ENCODE peak calls at places on chromosomes 3 and 15, in nine cellular contexts. K is SK-MEL-5, W is NCI-H460, B is heart left ventricle, N is Kasumi-1, C is mesendoderm, F is ovary, J is NCI-H1694, X is nephron progenitor cell. E is an unnamed sample.

GRCh38 chr3:156024904-156025303 is 95.5 kb upstream of the KCNAB1 start:
- DNase-seq in K (peak), W (no peak), B (no peak), N (no peak), C (peak), F (no peak), J (no peak), X (no peak), E (peak)

GRCh38 chr3:115146032-115146417 is 1.1 kb downstream of the ZBTB20 start:
- DNase-seq in K (peak), W (peak), B (no peak), N (peak), C (peak), F (no peak), J (peak), X (peak), E (peak)

GRCh38 chr3:15520804-15521572 is 518 bp downstream of the COLQ start:
- DNase-seq in K (no peak), W (no peak), B (no peak), N (peak), C (peak), F (no peak), J (no peak), X (no peak), E (no peak)

GRCh38 chr3:17217588-17217987 is 332.8 kb downstream of the PLCL2 start:
- DNase-seq in K (no peak), W (no peak), B (no peak), N (no peak), C (no peak), F (no peak), J (no peak), X (no peak), E (no peak)

GRCh38 chr3:52203701-52204100 is 5.7 kb downstream of the ALAS1 start:
- DNase-seq in K (no peak), W (no peak), B (no peak), N (no peak), C (no peak), F (no peak), J (no peak), X (no peak), E (no peak)

GRCh38 chr15:76064375-76064774 is 4.6 kb downstream of the TMEM266 start:
- DNase-seq in K (no peak), W (no peak), B (no peak), N (no peak), C (no peak), F (no peak), J (no peak), X (no peak), E (no peak)

GRCh38 chr3:79926522-79926921 is 158.7 kb upstream of the ROBO1 start:
- DNase-seq in K (no peak), W (no peak), B (no peak), N (no peak), C (no peak), F (no peak), J (no peak), X (no peak), E (no peak)

GRCh38 chr3:16288664-16289063 is 23.7 kb downstream of the OXNAD1 start:
- DNase-seq in K (no peak), W (no peak), B (no peak), N (no peak), C (no peak), F (no peak), J (no peak), X (no peak), E (no peak)

GRCh38 chr3:173045770-173046382 is 95.2 kb downstream of the SPATA16 start:
- DNase-seq in K (peak), W (no peak), B (no peak), N (peak), C (no peak), F (no peak), J (no peak), X (no peak), E (peak)

GRCh38 chr3:28667646-28668376 is 319.2 kb upstream of the AZI2 start:
- DNase-seq in K (peak), W (peak), B (no peak), N (peak), C (peak), F (peak), J (peak), X (peak), E (peak)

GRCh38 chr3:138442433-138442832 is 8.0 kb downstream of the ESYT3 start:
- DNase-seq in K (peak), W (peak), B (no peak), N (no peak), C (peak), F (no peak), J (no peak), X (peak), E (no peak)

GRCh38 chr3:171156455-171157005 is 130.0 kb upstream of the SLC2A2 start:
- DNase-seq in K (no peak), W (no peak), B (no peak), N (no peak), C (peak), F (no peak), J (no peak), X (no peak), E (no peak)

GRCh38 chr15:55846108-55846707 is 103.3 kb upstream of the PRTG start:
- DNase-seq in K (peak), W (peak), B (no peak), N (peak), C (peak), F (peak), J (peak), X (peak), E (peak)

GRCh38 chr3:148861277-148861869 is 3.7 kb upstream of the CPA3 start:
- DNase-seq in K (peak), W (peak), B (no peak), N (peak), C (peak), F (no peak), J (peak), X (no peak), E (peak)

GRCh38 chr15:89377842-89378698 is 43.4 kb upstream of the POLG start:
- DNase-seq in K (no peak), W (no peak), B (no peak), N (no peak), C (no peak), F (no peak), J (no peak), X (no peak), E (no peak)

GRCh38 chr15:68279779-68280745 is 2.5 kb downstream of the FEM1B start:
- DNase-seq in K (no peak), W (no peak), B (no peak), N (no peak), C (peak), F (no peak), J (no peak), X (no peak), E (no peak)

GRCh38 chr15:38454687-38455071 is 752 bp downstream of the FAM98B start:
- DNase-seq in K (no peak), W (no peak), B (no peak), N (no peak), C (no peak), F (no peak), J (no peak), X (no peak), E (no peak)

GRCh38 chr3:13887746-13888300 is 8.0 kb upstream of the WNT7A start:
- DNase-seq in K (no peak), W (no peak), B (no peak), N (no peak), C (no peak), F (no peak), J (no peak), X (no peak), E (no peak)

GRCh38 chr15:78159395-78159794 is 10.2 kb downstream of the IDH3A start:
- DNase-seq in K (no peak), W (no peak), B (no peak), N (no peak), C (no peak), F (no peak), J (no peak), X (no peak), E (no peak)

GRCh38 chr15:31265871-31266711 is 60.5 kb upstream of the KLF13 start:
- DNase-seq in K (no peak), W (no peak), B (peak), N (no peak), C (no peak), F (peak), J (no peak), X (no peak), E (peak)

GRCh38 chr3:182920515-182921084 is 59.7 kb downstream of the DCUN1D1 start:
- DNase-seq in K (no peak), W (no peak), B (no peak), N (no peak), C (peak), F (no peak), J (no peak), X (no peak), E (no peak)

GRCh38 chr3:112681822-112682325 is 40.9 kb upstream of the CCDC80 start:
- DNase-seq in K (no peak), W (no peak), B (no peak), N (no peak), C (no peak), F (no peak), J (no peak), X (no peak), E (no peak)

GRCh38 chr15:101675015-101675414 is 22.8 kb upstream of the TM2D3 start:
- DNase-seq in K (no peak), W (no peak), B (no peak), N (no peak), C (no peak), F (no peak), J (no peak), X (no peak), E (no peak)

GRCh38 chr3:181103605-181104004 is 114.1 kb upstream of the DNAJC19 start:
- DNase-seq in K (peak), W (no peak), B (no peak), N (peak), C (peak), F (no peak), J (peak), X (peak), E (peak)

GRCh38 chr15:57681011-57681410 is 25.5 kb upstream of the POLR2M start:
- DNase-seq in K (no peak), W (no peak), B (no peak), N (no peak), C (no peak), F (no peak), J (no peak), X (no peak), E (no peak)

GRCh38 chr3:8438507-8439079 is 63.0 kb upstream of the LMCD1 start:
- DNase-seq in K (no peak), W (no peak), B (no peak), N (no peak), C (no peak), F (no peak), J (no peak), X (no peak), E (no peak)

GRCh38 chr3:50483374-50483773 is 20.1 kb downstream of the CACNA2D2 start:
- DNase-seq in K (no peak), W (no peak), B (no peak), N (no peak), C (no peak), F (no peak), J (no peak), X (no peak), E (no peak)

GRCh38 chr15:43218908-43219706 is 1.7 kb downstream of the EPB42 start:
- DNase-seq in K (peak), W (no peak), B (no peak), N (no peak), C (peak), F (no peak), J (no peak), X (peak), E (peak)

GRCh38 chr3:187042062-187042745 is 97.1 kb downstream of the RPL39L start:
- DNase-seq in K (no peak), W (no peak), B (no peak), N (no peak), C (no peak), F (no peak), J (no peak), X (no peak), E (peak)

GRCh38 chr15:52254331-52254730 is 41.3 kb downstream of the MYO5C start:
- DNase-seq in K (peak), W (no peak), B (no peak), N (peak), C (peak), F (no peak), J (no peak), X (no peak), E (peak)

GRCh38 chr3:10554236-10554611 is 48.8 kb upstream of the ATP2B2 start:
- DNase-seq in K (no peak), W (no peak), B (no peak), N (no peak), C (no peak), F (no peak), J (no peak), X (no peak), E (no peak)

GRCh38 chr3:141686477-141687280 is 51.4 kb upstream of the RNF7 start:
- DNase-seq in K (peak), W (peak), B (peak), N (no peak), C (no peak), F (peak), J (peak), X (no peak), E (no peak)

GRCh38 chr15:29352402-29352801 is 82.8 kb upstream of the NSMCE3 start:
- DNase-seq in K (no peak), W (no peak), B (no peak), N (no peak), C (no peak), F (no peak), J (no peak), X (no peak), E (no peak)

GRCh38 chr3:100103558-100104441 is 10.5 kb downstream of the FILIP1L start:
- DNase-seq in K (no peak), W (no peak), B (no peak), N (no peak), C (no peak), F (no peak), J (peak), X (no peak), E (peak)

GRCh38 chr3:119294402-119294888 is 262 bp downstream of the ARHGAP31 start:
- DNase-seq in K (peak), W (no peak), B (peak), N (peak), C (no peak), F (peak), J (no peak), X (peak), E (peak)

E was measured in Karpas-422.